ENCODE peak calls at places on chromosome 5, in four cellular contexts. J is K562, Z is HepG2, C is GM12878. K is an unnamed sample.

GRCh38 chr5:53291528-53291927 is 182.0 kb upstream of the MOCS2 start:
- DNase-seq in J (no peak), Z (no peak), C (no peak), K (no peak)

GRCh38 chr5:82858453-82859043 is 218.6 kb downstream of the TMEM167A start:
- DNase-seq in J (no peak), Z (no peak), C (no peak), K (no peak)

GRCh38 chr5:180332861-180333260 is 20.3 kb downstream of the GFPT2 start:
- DNase-seq in J (no peak), Z (no peak), C (no peak), K (no peak)

GRCh38 chr5:115351356-115352195 is 55.1 kb upstream of the CCDC112 start:
- DNase-seq in J (no peak), Z (no peak), C (no peak), K (no peak)

GRCh38 chr5:56350595-56351170 is 117.6 kb upstream of the ANKRD55 start:
- DNase-seq in J (peak; percentile 11), Z (peak; percentile 92), C (no peak), K (peak; percentile 36)

GRCh38 chr5:68239485-68239884 is 23.9 kb downstream of the PIK3R1 start:
- DNase-seq in J (no peak), Z (peak; percentile 94), C (no peak), K (no peak)

GRCh38 chr5:2749514-2750025 is 1.9 kb downstream of the IRX2 start:
- DNase-seq in J (no peak), Z (no peak), C (no peak), K (no peak)

GRCh38 chr5:65481171-65481575 is 547 bp downstream of the ADAMTS6 start:
- DNase-seq in J (no peak), Z (no peak), C (no peak), K (no peak)

GRCh38 chr5:173396311-173396993 is 68.2 kb upstream of the STC2 start:
- DNase-seq in J (no peak), Z (peak; percentile 9), C (no peak), K (peak; percentile 21)

GRCh38 chr5:173291722-173292658 is 36.2 kb downstream of the STC2 start:
- DNase-seq in J (no peak), Z (no peak), C (peak; percentile 37), K (no peak)

GRCh38 chr5:7907612-7908011 is 38.7 kb downstream of the MTRR start:
- DNase-seq in J (no peak), Z (no peak), C (no peak), K (no peak)

GRCh38 chr5:74326571-74327338 is 313.8 kb downstream of the ENC1 start:
- DNase-seq in J (no peak), Z (peak; percentile 51), C (peak; percentile 92), K (no peak)

GRCh38 chr5:96483878-96484277 is 50.8 kb upstream of the PCSK1 start:
- DNase-seq in J (peak; percentile 11), Z (peak; percentile 32), C (no peak), K (no peak)

GRCh38 chr5:6867712-6868111 is 154.5 kb downstream of the TENT4A start:
- DNase-seq in J (no peak), Z (no peak), C (no peak), K (no peak)

GRCh38 chr5:81232449-81233079 is 558 bp upstream of the CKMT2 start:
- DNase-seq in J (no peak), Z (peak; percentile 13), C (no peak), K (peak; percentile 53)

GRCh38 chr5:150068961-150069618 is 17.3 kb downstream of the CSF1R start:
- DNase-seq in J (no peak), Z (no peak), C (no peak), K (no peak)

GRCh38 chr5:144183254-144183889 is 12.7 kb downstream of the KCTD16 start:
- DNase-seq in J (peak; percentile 20), Z (no peak), C (no peak), K (no peak)

GRCh38 chr5:6253281-6253680 is 125.1 kb downstream of the MED10 start:
- DNase-seq in J (no peak), Z (no peak), C (no peak), K (no peak)

GRCh38 chr5:77645158-77645994 is 6.9 kb upstream of the OTP start:
- DNase-seq in J (peak; percentile 86), Z (peak; percentile 13), C (no peak), K (no peak)

GRCh38 chr5:130243641-130244040 is 339.4 kb downstream of the CHSY3 start:
- DNase-seq in J (no peak), Z (no peak), C (no peak), K (no peak)

GRCh38 chr5:38465045-38465444 is 91.4 kb downstream of the LIFR start:
- DNase-seq in J (no peak), Z (no peak), C (no peak), K (no peak)

GRCh38 chr5:1865486-1865885 is 17.2 kb downstream of the IRX4 start:
- DNase-seq in J (no peak), Z (no peak), C (no peak), K (no peak)

GRCh38 chr5:173873296-173873922 is 14.7 kb upstream of the CPEB4 start:
- DNase-seq in J (no peak), Z (no peak), C (no peak), K (no peak)

GRCh38 chr5:149680810-149681221 is 49.3 kb upstream of the PPARGC1B start:
- DNase-seq in J (no peak), Z (no peak), C (peak; percentile 84), K (no peak)

GRCh38 chr5:7363067-7363677 is 32.8 kb upstream of the ADCY2 start:
- DNase-seq in J (no peak), Z (no peak), C (no peak), K (no peak)

GRCh38 chr5:2205185-2205585 is 322.5 kb upstream of the IRX4 start:
- DNase-seq in J (no peak), Z (no peak), C (no peak), K (no peak)

GRCh38 chr5:73093943-73094342 is 26.4 kb upstream of the TMEM171 start:
- DNase-seq in J (no peak), Z (no peak), C (no peak), K (no peak)

GRCh38 chr5:112934366-112934693 is 12.3 kb upstream of the REEP5 start:
- DNase-seq in J (no peak), Z (no peak), C (no peak), K (no peak)

GRCh38 chr5:172185096-172185461 is 2.9 kb downstream of the STK10 start:
- DNase-seq in J (no peak), Z (no peak), C (no peak), K (no peak)

GRCh38 chr5:139445325-139446170 is 6.2 kb upstream of the DNAJC18 start:
- DNase-seq in J (no peak), Z (no peak), C (no peak), K (no peak)

GRCh38 chr5:166341708-166342329 is 1949.6 kb upstream of the WWC1 start:
- DNase-seq in J (no peak), Z (no peak), C (no peak), K (no peak)

GRCh38 chr5:65027149-65027548 is 258.4 kb downstream of the CWC27 start:
- DNase-seq in J (no peak), Z (no peak), C (no peak), K (no peak)

GRCh38 chr5:170623576-170624181 is 119.9 kb downstream of the KCNIP1 start:
- DNase-seq in J (peak; percentile 55), Z (peak; percentile 20), C (no peak), K (no peak)

GRCh38 chr5:124240732-124241131 is 505.7 kb downstream of the ZNF608 start:
- DNase-seq in J (no peak), Z (no peak), C (no peak), K (no peak)

GRCh38 chr5:124239572-124239971 is 506.9 kb downstream of the ZNF608 start:
- DNase-seq in J (no peak), Z (no peak), C (no peak), K (no peak)

GRCh38 chr5:124236366-124237231 is 509.8 kb downstream of the ZNF608 start:
- DNase-seq in J (no peak), Z (no peak), C (no peak), K (no peak)

GRCh38 chr5:124235576-124235975 is 510.9 kb downstream of the ZNF608 start:
- DNase-seq in J (no peak), Z (no peak), C (no peak), K (no peak)

GRCh38 chr5:124238350-124238749 is 508.1 kb downstream of the ZNF608 start:
- DNase-seq in J (no peak), Z (no peak), C (no peak), K (no peak)
- TF ChIP-seq BRCA1 in J (no peak), Z (no peak), C (no peak), K (no peak)

GRCh38 chr5:124796495-124796894 is 50.1 kb upstream of the ZNF608 start:
- DNase-seq in J (no peak), Z (no peak), C (peak; percentile 21), K (no peak)
- TF ChIP-seq BRCA1 in J (no peak), Z (no peak), C (no peak), K (no peak)

GRCh38 chr5:79107020-79107796 is 4.4 kb upstream of the BHMT start:
- DNase-seq in J (no peak), Z (no peak), C (no peak), K (no peak)

GRCh38 chr5:79108792-79109191 is 2.8 kb upstream of the BHMT start:
- DNase-seq in J (no peak), Z (peak; percentile 29), C (no peak), K (no peak)

GRCh38 chr5:79111960-79112702 is 522 bp downstream of the BHMT start:
- DNase-seq in J (no peak), Z (no peak), C (no peak), K (no peak)

GRCh38 chr5:79111387-79111959 is at the start of gene BHMT:
- DNase-seq in J (no peak), Z (no peak), C (no peak), K (no peak)

GRCh38 chr5:79109527-79110492 is 1.8 kb upstream of the BHMT start:
- DNase-seq in J (peak; percentile 52), Z (peak; percentile 28), C (no peak), K (peak; percentile 60)
- TF ChIP-seq BRCA1 in J (no peak), Z (no peak), C (no peak), K (peak; percentile 76)

GRCh38 chr5:55276771-55277170 is 30.7 kb downstream of the DHX29 start:
- DNase-seq in J (no peak), Z (no peak), C (no peak), K (no peak)
- TF ChIP-seq BRCA1 in J (no peak), Z (no peak), C (no peak), K (no peak)

DNA sequence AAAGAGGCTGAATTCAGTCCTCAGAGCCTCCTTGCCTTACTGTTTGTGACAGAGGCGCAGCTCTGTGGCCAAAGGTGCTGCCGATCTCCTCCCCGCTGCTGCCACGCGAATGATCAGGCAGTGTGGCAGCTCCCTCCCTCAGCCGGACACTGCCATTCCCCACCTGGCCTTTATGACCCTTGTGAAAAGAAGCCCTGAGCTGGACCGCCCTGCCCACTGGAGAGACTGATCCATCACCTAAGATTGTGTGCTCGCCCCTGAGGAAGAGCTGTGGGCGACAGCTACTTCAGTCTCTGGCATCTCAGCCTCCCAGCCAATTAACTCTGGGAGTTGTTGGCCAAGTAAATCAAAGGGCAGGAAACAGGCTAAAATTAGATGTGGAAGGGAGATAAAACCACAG is 90.9 kb downstream of the CARTPT start:
- DNase-seq in J (no peak), Z (no peak), C (no peak), K (no peak)
- TF ChIP-seq BRCA1 in J (no peak), Z (no peak), C (no peak), K (no peak)

K was measured in H1.